ENCODE peak calls at places on chromosomes 5 and 9, in six cellular contexts. Q is neural progenitor cell, W is endothelial cell of umbilical vein, J is IMR-90, A is A549, H is fibroblast of lung. S is an unnamed sample.
A peak's percentile ranks its signal among the peaks of the same experiment; 100 is the strongest.

GRCh38 chr5:179967489-179967888 is 59.8 kb upstream of the TBC1D9B start:
- DNase-seq in Q (no peak), W (no peak), J (peak; percentile 20), A (no peak), H (no peak), S (no peak)

GRCh38 chr9:124322618-124323432 is 65.1 kb downstream of the NEK6 start:
- DNase-seq in Q (no peak), W (no peak), J (no peak), A (no peak), H (no peak), S (no peak)

GRCh38 chr5:126819253-126819652 is 42.3 kb downstream of the LMNB1 start:
- DNase-seq in Q (no peak), W (no peak), J (no peak), A (no peak), H (no peak), S (no peak)

GRCh38 chr5:158952951-158953350 is 146.8 kb downstream of the EBF1 start:
- DNase-seq in Q (no peak), W (no peak), J (peak; percentile 25), A (no peak), H (peak; percentile 34), S (no peak)

GRCh38 chr9:114055061-114055460 is 23.0 kb downstream of the AMBP start:
- DNase-seq in Q (no peak), W (no peak), J (no peak), A (no peak), H (no peak), S (no peak)

GRCh38 chr5:64763948-64764503 is 4.5 kb downstream of the SREK1IP1 start:
- DNase-seq in Q (no peak), W (no peak), J (no peak), A (no peak), H (no peak), S (no peak)

GRCh38 chr5:78245126-78245525 is 49.4 kb downstream of the AP3B1 start:
- DNase-seq in Q (peak; percentile 17), W (no peak), J (no peak), A (no peak), H (no peak), S (no peak)

GRCh38 chr9:116317503-116317902 is 163.9 kb downstream of the PAPPA start:
- DNase-seq in Q (no peak), W (no peak), J (no peak), A (no peak), H (no peak), S (no peak)

GRCh38 chr5:16899171-16899570 is 36.9 kb downstream of the MYO10 start:
- DNase-seq in Q (no peak), W (no peak), J (no peak), A (no peak), H (no peak), S (peak; percentile 52)

GRCh38 chr5:73605223-73606087 is 20.5 kb upstream of the ARHGEF28 start:
- DNase-seq in Q (no peak), W (peak; percentile 89), J (peak; percentile 42), A (peak; percentile 31), H (no peak), S (peak; percentile 82)

GRCh38 chr5:135693371-135693955 is 114.7 kb upstream of the CXCL14 start:
- DNase-seq in Q (no peak), W (no peak), J (no peak), A (no peak), H (no peak), S (peak; percentile 87)

GRCh38 chr9:136372561-136373299 is 739 bp downstream of the CARD9 start:
- DNase-seq in Q (peak; percentile 36), W (peak; percentile 12), J (peak; percentile 86), A (no peak), H (peak; percentile 87), S (peak; percentile 26)

GRCh38 chr9:136376457-136376856 is 3.0 kb upstream of the CARD9 start:
- DNase-seq in Q (no peak), W (no peak), J (no peak), A (no peak), H (no peak), S (no peak)

GRCh38 chr9:136373300-136374182 is at the start of gene CARD9:
- DNase-seq in Q (no peak), W (no peak), J (no peak), A (no peak), H (no peak), S (no peak)

GRCh38 chr9:136374183-136374575 is 710 bp upstream of the CARD9 start:
- DNase-seq in Q (no peak), W (no peak), J (no peak), A (no peak), H (no peak), S (no peak)

DNA sequence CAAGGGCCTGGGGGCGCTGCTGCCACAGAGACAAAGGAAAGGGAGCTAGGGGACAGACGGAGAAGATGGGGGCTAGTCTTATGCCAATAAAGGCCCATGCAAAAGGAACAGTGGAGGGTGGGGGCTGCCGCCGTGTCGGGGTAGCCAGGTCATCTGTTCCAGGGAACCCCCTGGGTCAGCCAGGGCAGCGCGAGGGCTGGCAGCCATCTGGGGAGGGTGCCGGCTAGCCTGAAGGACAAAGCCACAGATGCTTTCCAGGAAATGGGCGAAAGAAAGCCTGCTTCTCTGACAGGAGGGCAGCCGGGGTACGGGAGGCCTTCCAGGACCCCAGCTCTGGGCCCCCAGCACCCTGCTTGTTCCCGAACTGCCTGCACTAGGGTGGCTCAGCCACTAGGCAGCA is 1.6 kb upstream of the CARD9 start:
- DNase-seq in Q (no peak), W (no peak), J (no peak), A (no peak), H (no peak), S (no peak)
- TF ChIP-seq CTCF in Q (no peak), W (no peak), J (no peak), A (no peak), H (no peak), S (no peak)

GRCh38 chr9:135150981-135151380 is 63.5 kb downstream of the OLFM1 start:
- DNase-seq in Q (no peak), W (no peak), J (no peak), A (no peak), H (no peak), S (no peak)
- H3K4me1 ChIP-seq in Q (peaks cover 7% of the 10 kb centered on the region), W (no peaks in the 10 kb centered on the region), J (no peaks in the 10 kb centered on the region), A (peaks cover 9% of the 10 kb centered on the region), H (no peaks in the 10 kb centered on the region), S (no peaks in the 10 kb centered on the region)

GRCh38 chr9:136364369-136364748 is 815 bp upstream of the DNLZ start:
- DNase-seq in Q (no peak), W (no peak), J (no peak), A (no peak), H (no peak), S (no peak)
- H3K4me2 ChIP-seq in Q (no peak overlapping the region), W (no peak overlapping the region), J (no peak overlapping the region), A (peak overlapping the region; percentile 77), H (no peak overlapping the region), S (peak overlapping the region; percentile 82)

DNA sequence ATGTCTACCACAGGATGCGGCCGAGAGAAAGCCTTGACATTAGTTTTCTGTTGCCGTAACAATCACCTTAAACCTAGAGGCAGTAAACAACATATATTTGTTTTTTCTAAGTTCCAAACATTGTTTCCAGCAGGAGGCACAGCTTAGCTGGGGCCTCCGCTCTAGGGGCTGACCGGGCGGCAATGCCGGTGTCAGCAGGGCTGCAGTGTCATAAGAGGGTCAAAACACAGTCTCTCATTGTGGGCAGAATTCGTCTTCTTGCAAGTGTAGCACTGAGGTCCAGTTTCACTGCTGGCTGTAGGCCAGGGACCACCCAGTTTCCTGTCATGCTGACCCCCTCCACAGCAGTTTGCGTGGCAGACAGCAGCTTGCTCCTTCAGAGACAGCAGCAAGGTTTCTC is 186.3 kb downstream of the PJA2 start:
- DNase-seq in Q (peak; percentile 44), W (no peak), J (no peak), A (no peak), H (no peak), S (no peak)
- TF ChIP-seq CTCF in Q (peak; percentile 30), W (no peak), J (no peak), A (no peak), H (no peak), S (no peak)

GRCh38 chr5:119358901-119359603 is 3.2 kb downstream of the TNFAIP8 start:
- DNase-seq in Q (no peak), W (no peak), J (no peak), A (no peak), H (no peak), S (no peak)
- H3K4me1 ChIP-seq in Q (peaks cover 8% of the 10 kb centered on the region), W (peaks cover 11% of the 10 kb centered on the region), J (peaks cover 20% of the 10 kb centered on the region), A (peaks cover 17% of the 10 kb centered on the region), H (peaks cover 4% of the 10 kb centered on the region), S (peaks cover 71% of the 10 kb centered on the region)

GRCh38 chr5:132674671-132675506 is 1.1 kb downstream of the IL4 start:
- DNase-seq in Q (no peak), W (peak; percentile 76), J (peak; percentile 98), A (peak; percentile 31), H (peak; percentile 95), S (peak; percentile 92)
- H3K4me2 ChIP-seq in Q (no peak overlapping the region), W (no peak overlapping the region), J (peak overlapping the region; percentile 69), A (peak overlapping the region; percentile 54), H (peak overlapping the region; percentile 73), S (peak overlapping the region; percentile 95)

GRCh38 chr9:137251490-137252268 is 593 bp downstream of the STPG3 start:
- DNase-seq in Q (no peak), W (no peak), J (no peak), A (no peak), H (no peak), S (no peak)

GRCh38 chr9:137253717-137254623 is 1.2 kb upstream of the NELFB start:
- DNase-seq in Q (peak; percentile 65), W (no peak), J (no peak), A (no peak), H (no peak), S (no peak)

GRCh38 chr9:137251194-137251461 is at the start of gene STPG3:
- DNase-seq in Q (no peak), W (no peak), J (no peak), A (no peak), H (no peak), S (no peak)

GRCh38 chr9:137254624-137255447 is at the start of gene NELFB:
- DNase-seq in Q (peak; percentile 94), W (peak; percentile 75), J (peak; percentile 77), A (peak; percentile 98), H (peak; percentile 83), S (peak; percentile 81)

DNA sequence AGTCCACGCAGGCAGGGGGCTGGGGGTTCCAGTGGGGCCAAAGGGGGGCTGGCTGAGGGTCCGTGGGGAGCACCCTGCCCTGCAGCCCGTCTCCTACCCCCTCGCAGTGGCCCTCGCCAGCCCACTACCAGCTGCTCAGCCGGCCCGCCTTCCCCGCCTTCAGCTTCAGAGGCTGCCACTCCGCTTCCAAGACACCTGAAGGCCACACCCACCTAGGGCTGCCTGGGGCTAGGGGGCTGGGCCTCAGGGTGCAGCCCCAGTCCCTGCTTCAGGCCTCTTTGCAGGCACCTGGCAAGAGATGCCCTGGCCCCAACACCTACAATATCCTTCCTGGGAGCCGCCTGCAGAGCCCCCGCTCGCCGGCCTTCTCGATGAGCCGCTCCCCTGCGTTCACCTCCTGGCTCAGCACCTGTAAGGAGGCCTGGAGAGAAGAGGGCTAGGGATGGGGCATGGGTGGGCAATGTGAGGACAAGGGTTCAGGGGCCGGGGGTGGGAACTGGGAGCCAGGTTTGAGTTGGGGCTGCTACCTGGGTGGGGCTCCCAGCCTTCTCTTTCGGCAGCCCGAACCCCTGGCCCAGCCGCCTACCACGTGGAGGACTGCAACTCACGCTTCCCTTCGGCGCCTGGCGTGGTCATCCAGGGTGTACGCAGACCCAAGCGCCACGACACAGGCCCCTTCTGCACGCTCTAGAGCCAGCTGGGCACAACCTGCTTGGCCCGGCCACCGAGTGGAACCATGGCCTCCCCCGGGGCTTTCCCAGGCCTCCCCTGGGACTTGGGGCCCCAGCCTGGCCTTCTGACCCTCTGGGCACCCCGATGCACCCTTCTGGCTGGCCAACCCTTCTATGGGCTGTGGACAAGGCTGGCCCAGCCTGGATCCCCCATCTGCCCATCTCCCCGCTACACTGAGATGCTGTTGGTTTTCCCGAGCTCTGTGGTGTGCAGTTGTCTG is 1.7 kb downstream of the STPG3 start:
- DNase-seq in Q (peak; percentile 43), W (no peak), J (no peak), A (no peak), H (no peak), S (no peak)
- TF ChIP-seq CTCF in Q (no peak), W (no peak), J (no peak), A (no peak), H (no peak), S (no peak)

S was measured in mammary epithelial cell.